ENCODE peak calls at places on chromosomes 3 and 15, in six cellular contexts. O, M, A, S, E and I are unnamed samples.

GRCh38 chr3:139655880-139656279 is 21.9 kb downstream of the NMNAT3 start:
- DNase-seq in O (no peak), S (no peak), M (no peak), A (no peak), E (no peak), I (peak)

GRCh38 chr3:194632211-194632982 is 822 bp downstream of the TMEM44 start:
- DNase-seq in A (peak), O (peak), E (no peak), S (no peak), M (no peak), I (peak)

GRCh38 chr3:193030276-193030675 is 112.6 kb upstream of the MB21D2 start:
- DNase-seq in A (no peak), S (no peak), O (peak), M (no peak), E (no peak), I (no peak)

GRCh38 chr3:13278783-13279531 is 141.2 kb downstream of the NUP210 start:
- DNase-seq in M (no peak), O (peak), S (no peak), A (no peak), E (no peak), I (no peak)

GRCh38 chr15:72179950-72180581 is 17.5 kb downstream of the GRAMD2A start:
- DNase-seq in O (no peak), A (no peak), S (no peak), E (no peak), M (no peak), I (peak)

GRCh38 chr3:187808466-187809291 is 63.4 kb upstream of the BCL6 start:
- DNase-seq in S (no peak), A (peak), E (peak), O (no peak), M (no peak), I (no peak)

GRCh38 chr15:80207887-80208286 is 44.1 kb downstream of the CTXND1 start:
- DNase-seq in M (peak), E (no peak), A (no peak), O (no peak), S (no peak), I (no peak)

GRCh38 chr3:173663664-173664063 is 266.1 kb downstream of the NLGN1 start:
- DNase-seq in A (no peak), M (no peak), O (no peak), E (no peak), S (no peak), I (no peak)

GRCh38 chr3:58532794-58533220 is 4.2 kb downstream of the ACOX2 start:
- DNase-seq in S (peak), M (no peak), O (peak), A (peak), E (peak), I (peak)

GRCh38 chr3:113794526-113794925 is 44.1 kb upstream of the GRAMD1C start:
- DNase-seq in O (no peak), E (peak), S (no peak), A (no peak), M (no peak), I (no peak)

GRCh38 chr15:59437777-59438574 is at the start of gene FAM81A:
- DNase-seq in S (peak), M (peak), A (peak), E (peak), O (peak), I (peak)

GRCh38 chr3:169218314-169218983 is 445.1 kb downstream of the MECOM start:
- DNase-seq in M (no peak), O (peak), E (peak), A (peak), S (peak), I (no peak)

GRCh38 chr3:106333911-106334618 is 465.3 kb upstream of the CBLB start:
- DNase-seq in M (no peak), O (peak), A (no peak), E (no peak), S (no peak), I (no peak)

GRCh38 chr3:70889162-70890045 is 577.0 kb upstream of the MDFIC2 start:
- DNase-seq in M (no peak), A (no peak), S (no peak), E (no peak), O (peak), I (no peak)

GRCh38 chr3:98699132-98699531 is 64.0 kb upstream of the ST3GAL6 start:
- DNase-seq in S (no peak), E (no peak), M (no peak), A (no peak), O (peak), I (peak)

GRCh38 chr3:73653877-73654276 is 29.1 kb upstream of the PDZRN3 start:
- DNase-seq in M (no peak), O (peak), S (no peak), A (no peak), E (no peak), I (no peak)

GRCh38 chr3:112333002-112333385 is at the start of gene CD200:
- DNase-seq in M (no peak), E (no peak), A (peak), S (peak), O (peak), I (no peak)

GRCh38 chr15:98860647-98861041 is 146.9 kb downstream of the PGPEP1L start:
- DNase-seq in A (no peak), O (no peak), S (no peak), M (no peak), E (no peak), I (no peak)

GRCh38 chr3:48042071-48042760 is 26.0 kb upstream of the MAP4 start:
- DNase-seq in O (peak), A (no peak), S (no peak), M (no peak), E (no peak), I (no peak)

GRCh38 chr3:153026026-153026425 is 136.0 kb upstream of the RAP2B start:
- DNase-seq in A (no peak), M (no peak), S (no peak), E (peak), O (peak), I (no peak)

GRCh38 chr15:63601727-63602185 is 4.6 kb downstream of the FBXL22 start:
- DNase-seq in O (no peak), S (no peak), M (peak), A (peak), E (no peak), I (no peak)

GRCh38 chr3:50259432-50260026 is 9.4 kb upstream of the SEMA3B start:
- DNase-seq in S (no peak), A (no peak), O (no peak), M (no peak), E (no peak), I (no peak)

GRCh38 chr3:147418352-147418751 is 9.2 kb downstream of the ZIC1 start:
- DNase-seq in A (no peak), E (no peak), O (no peak), M (no peak), S (no peak), I (no peak)

GRCh38 chr3:37990527-37990926 is at the start of gene VILL:
- DNase-seq in O (no peak), M (no peak), E (no peak), S (peak), A (peak), I (no peak)

GRCh38 chr3:133863865-133864264 is 31.8 kb downstream of the RAB6B start:
- DNase-seq in S (no peak), A (no peak), O (no peak), M (no peak), E (peak), I (no peak)

GRCh38 chr3:133868166-133868565 is 27.5 kb downstream of the RAB6B start:
- DNase-seq in E (no peak), M (no peak), O (no peak), A (no peak), S (no peak), I (peak)

GRCh38 chr3:133864616-133865015 is 31.1 kb downstream of the RAB6B start:
- DNase-seq in O (no peak), M (no peak), S (no peak), E (no peak), A (no peak), I (no peak)

GRCh38 chr3:133866141-133866540 is 29.5 kb downstream of the RAB6B start:
- DNase-seq in M (no peak), E (no peak), O (no peak), S (no peak), A (no peak), I (peak)

GRCh38 chr3:133865136-133865855 is 30.4 kb downstream of the RAB6B start:
- DNase-seq in E (no peak), M (no peak), A (no peak), S (no peak), O (no peak), I (no peak)
- TF ChIP-seq CTCF in E (peak), M (no peak), A (no peak), S (no peak), O (no peak), I (no peak)

DNA sequence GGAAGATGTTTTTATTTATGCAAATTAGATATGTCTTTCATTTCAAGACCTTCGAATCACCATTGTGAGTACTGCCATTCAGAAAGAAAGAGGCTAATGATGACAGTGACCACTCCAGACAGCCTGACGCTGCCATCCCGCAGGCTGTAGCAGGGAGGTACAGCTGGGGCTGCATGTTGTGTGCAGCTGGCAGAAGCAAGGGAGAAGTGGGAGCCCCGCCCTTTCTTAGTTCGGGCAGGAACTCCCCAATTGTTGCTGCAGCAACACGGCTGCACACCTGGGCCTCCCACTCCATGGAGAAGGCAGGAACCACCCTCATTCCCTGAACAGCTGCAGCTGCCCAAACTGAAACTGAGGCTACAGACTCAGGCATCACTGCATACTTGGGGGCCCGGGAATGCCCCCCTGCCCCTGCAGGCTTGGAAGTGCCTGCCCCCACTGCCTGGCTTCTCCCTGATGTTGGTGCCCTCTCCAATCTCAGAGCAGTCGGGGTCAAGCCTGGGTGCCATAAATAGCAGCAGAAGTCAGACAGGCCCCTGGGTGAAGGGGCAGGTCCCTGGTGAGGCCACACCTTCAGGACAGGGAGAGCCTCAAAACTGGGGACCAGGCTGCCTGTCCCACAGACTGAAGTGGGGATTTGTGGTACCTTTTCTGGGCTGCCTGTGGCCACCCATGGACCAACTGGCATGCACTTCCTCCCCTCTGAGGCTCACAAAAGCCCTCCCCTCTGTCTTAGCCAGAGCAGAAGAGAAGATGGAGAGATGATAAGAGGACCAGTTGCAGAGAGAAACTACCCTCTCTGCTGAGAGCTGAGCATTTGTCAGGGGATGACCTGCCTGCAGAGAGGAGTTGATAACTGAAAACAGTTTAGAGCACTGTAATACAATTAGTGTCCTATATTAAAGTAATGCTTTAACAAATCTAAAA is 964.6 kb downstream of the SI start:
- DNase-seq in O (no peak), E (no peak), S (no peak), M (no peak), A (no peak), I (no peak)
- TF ChIP-seq POLR2A in O (no peak), E (no peak), S (no peak), M (no peak), A (no peak), I (no peak)

GRCh38 chr3:54294214-54294613 is 171.9 kb downstream of the CACNA2D3 start:
- DNase-seq in E (peak), M (no peak), O (no peak), S (no peak), A (no peak), I (no peak)
- TF ChIP-seq CTCF in E (no peak), M (no peak), O (no peak), S (no peak), A (no peak), I (no peak)

DNA sequence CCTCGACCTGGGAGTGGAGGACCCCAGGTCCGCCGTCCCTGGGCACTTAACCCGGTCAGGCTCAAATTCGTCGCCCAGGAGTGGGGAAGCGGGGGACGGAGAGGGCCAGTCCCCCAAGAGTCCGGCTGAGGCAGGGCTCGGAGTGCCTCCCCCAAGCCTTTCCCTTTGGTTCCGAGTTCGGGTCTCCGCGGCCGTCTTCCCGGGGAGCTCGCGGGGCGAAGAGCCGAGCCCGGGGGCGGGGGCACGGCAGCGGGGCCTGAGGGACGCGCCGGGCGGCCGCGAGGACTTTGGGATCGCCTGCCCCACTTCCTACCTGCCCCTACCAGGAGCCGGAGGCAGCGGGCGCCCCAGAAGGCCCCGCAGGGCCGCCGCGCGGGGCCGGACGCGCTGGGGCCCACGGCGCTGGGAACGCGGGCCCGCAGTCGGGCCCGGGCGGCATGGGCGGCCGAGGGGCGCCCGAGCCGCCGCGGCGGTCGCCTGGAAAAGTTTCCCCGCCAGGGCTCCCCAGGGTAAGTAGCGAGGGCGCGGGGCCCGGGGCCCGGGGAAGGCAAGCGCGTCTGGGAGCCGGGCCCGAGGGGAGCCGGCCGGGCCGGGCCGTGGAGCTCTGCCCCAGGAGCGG is 2.8 kb downstream of the FURIN start:
- DNase-seq in A (peak), S (no peak), O (no peak), M (no peak), E (peak), I (peak)
- TF ChIP-seq POLR2A in A (peak), S (no peak), O (no peak), M (no peak), E (no peak), I (no peak)

GRCh38 chr3:101544181-101544850 is 17.4 kb upstream of the TRMT10C start:
- DNase-seq in M (no peak), E (no peak), S (no peak), O (no peak), A (no peak), I (no peak)
- TF ChIP-seq CTCF in M (no peak), E (no peak), S (no peak), O (no peak), A (no peak), I (no peak)